ENCODE peak calls at places on chromosomes 13 and 19, in four cellular contexts. U, H, Y and I are unnamed samples.

GRCh38 chr19:49362048-49362925 is at the start of gene TEAD2:
- DNase-seq in U (no peak), H (peak; percentile 62), Y (no peak), I (peak; percentile 69)

GRCh38 chr13:51230473-51231105 is 8.4 kb downstream of the FAM124A start:
- DNase-seq in U (no peak), H (peak; percentile 58), Y (no peak), I (peak; percentile 74)

GRCh38 chr13:29457299-29457698 is 138.2 kb downstream of the SLC7A1 start:
- DNase-seq in U (peak; percentile 32), H (no peak), Y (no peak), I (no peak)

GRCh38 chr13:101959016-101959415 is 442.8 kb downstream of the FGF14 start:
- DNase-seq in U (no peak), H (no peak), Y (no peak), I (no peak)

GRCh38 chr13:67366533-67366932 is 136.4 kb upstream of the PCDH9 start:
- DNase-seq in U (peak; percentile 1), H (no peak), Y (no peak), I (no peak)

GRCh38 chr13:43933378-43933777 is 53.7 kb downstream of the LACC1 start:
- DNase-seq in U (no peak), H (no peak), Y (no peak), I (no peak)

GRCh38 chr13:71879129-71879535 is 12.1 kb upstream of the DACH1 start:
- DNase-seq in U (peak; percentile 8), H (no peak), Y (no peak), I (no peak)

GRCh38 chr13:72541674-72542073 is 185.8 kb downstream of the MZT1 start:
- DNase-seq in U (no peak), H (no peak), Y (no peak), I (no peak)

GRCh38 chr19:55447421-55448174 is 4.5 kb upstream of the SHISA7 start:
- DNase-seq in U (no peak), H (no peak), Y (peak; percentile 74), I (no peak)

GRCh38 chr13:27421101-27421881 is 3.1 kb upstream of the GTF3A start:
- DNase-seq in U (no peak), H (no peak), Y (no peak), I (no peak)
- H3K27me3 ChIP-seq in U (no peaks in the 10 kb centered on the region), H (no peaks in the 10 kb centered on the region), Y (no peaks in the 10 kb centered on the region), I (no peaks in the 10 kb centered on the region)

GRCh38 chr19:2254052-2254872 is 2.0 kb downstream of the JSRP1 start:
- DNase-seq in U (no peak), H (no peak), Y (no peak), I (no peak)
- H3K27me3 ChIP-seq in U (no peaks in the 10 kb centered on the region), H (peaks cover 43% of the 10 kb centered on the region), Y (peaks cover 29% of the 10 kb centered on the region), I (no peaks in the 10 kb centered on the region)

DNA sequence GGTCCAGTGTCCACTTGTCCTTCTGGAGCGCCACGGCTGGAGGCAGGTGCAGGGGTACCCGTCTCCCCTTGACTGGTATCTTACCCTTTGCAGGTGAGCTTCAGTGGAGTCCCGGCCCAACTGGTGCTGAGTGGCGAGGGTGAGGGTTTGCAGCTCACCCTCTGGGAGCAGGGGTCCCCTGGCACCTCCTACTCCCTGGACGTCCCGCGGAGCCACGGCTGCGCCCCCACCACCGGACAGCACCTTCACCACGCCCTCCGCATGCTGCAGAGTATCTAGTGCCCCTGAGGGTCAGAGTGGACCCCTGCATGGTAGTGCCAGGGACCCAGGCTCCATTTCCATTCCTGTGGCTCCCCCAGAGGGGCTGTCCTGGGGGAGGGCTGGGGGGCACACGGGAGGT is 11.1 kb downstream of the PLK5 start:
- DNase-seq in U (no peak), H (no peak), Y (no peak), I (no peak)
- H3K27me3 ChIP-seq in U (no peaks in the 10 kb centered on the region), H (no peaks in the 10 kb centered on the region), Y (no peaks in the 10 kb centered on the region), I (no peaks in the 10 kb centered on the region)

GRCh38 chr13:106274551-106275208 is 260.8 kb downstream of the EFNB2 start:
- DNase-seq in U (no peak), H (no peak), Y (no peak), I (no peak)
- H3K27me3 ChIP-seq in U (no peaks in the 10 kb centered on the region), H (no peaks in the 10 kb centered on the region), Y (no peaks in the 10 kb centered on the region), I (no peaks in the 10 kb centered on the region)

DNA sequence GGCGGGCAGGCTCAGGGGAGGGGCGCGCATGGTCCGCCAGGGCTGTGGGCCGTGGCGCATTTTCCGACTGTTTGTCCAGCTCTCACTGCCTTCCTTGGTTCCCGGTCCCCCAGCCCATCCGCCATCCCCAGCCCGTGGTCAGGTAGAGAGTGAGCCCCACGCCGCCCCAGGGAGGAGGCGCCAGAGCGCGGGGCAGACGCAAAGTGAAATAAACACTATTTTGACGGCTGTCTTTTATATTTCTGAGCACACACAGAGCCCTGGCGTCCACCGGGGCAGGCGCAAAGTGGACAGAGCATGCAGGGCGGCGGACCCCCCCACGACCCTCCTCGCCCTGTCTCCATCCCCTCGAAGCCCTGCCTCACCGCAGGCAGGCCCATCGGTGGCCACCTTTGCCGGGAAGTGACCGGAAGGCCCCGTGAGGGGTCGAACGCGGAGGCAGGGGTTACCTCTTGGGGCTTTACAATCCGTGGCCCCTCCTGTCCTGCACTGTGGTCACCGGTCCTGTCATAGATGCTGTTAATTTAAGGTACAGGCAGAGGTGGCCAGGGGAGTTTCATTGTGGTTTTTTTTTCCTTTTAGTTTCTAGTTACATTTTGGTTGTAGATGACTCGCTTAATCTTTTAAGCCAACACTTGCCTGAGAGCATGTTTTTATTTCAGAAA is 13.2 kb downstream of the COMP start:
- DNase-seq in U (no peak), H (no peak), Y (no peak), I (no peak)
- H3K27me3 ChIP-seq in U (no peaks in the 10 kb centered on the region), H (no peaks in the 10 kb centered on the region), Y (no peaks in the 10 kb centered on the region), I (no peaks in the 10 kb centered on the region)